ENCODE peak calls at places on chromosomes 16 and 17, in six cellular contexts. O is sigmoid colon, U is ovary, H is IMR-90, I is esophagus squamous epithelium, P is HCT116. S is an unnamed sample. For H3K27me3, the result is how much of the 10 kb centered on the place peaks cover.

GRCh38 chr17:6303664-6304063 is 131.3 kb downstream of the AIPL1 start:
- DNase-seq in O (no peak), U (no peak), H (no peak), I (no peak), P (no peak), S (no peak)

GRCh38 chr17:5031365-5032082 is 3.7 kb downstream of the SLC52A1 start:
- DNase-seq in O (peak), U (peak), H (peak), I (no peak), P (peak), S (peak)

GRCh38 chr17:82218349-82219075 is 5.9 kb upstream of the CCDC57 start:
- DNase-seq in O (no peak), U (no peak), H (no peak), I (no peak), P (no peak), S (no peak)

GRCh38 chr17:82127704-82128103 is 29.7 kb upstream of the FASN start:
- DNase-seq in O (no peak), U (no peak), H (no peak), I (no peak), P (no peak), S (no peak)

GRCh38 chr17:3916013-3916696 is at the start of gene P2RX1:
- DNase-seq in O (no peak), U (peak), H (no peak), I (no peak), P (no peak), S (peak)

GRCh38 chr17:80474231-80474932 is 2.0 kb downstream of the NPTX1 start:
- DNase-seq in O (peak), U (no peak), H (peak), I (no peak), P (peak), S (no peak)

GRCh38 chr16:75789237-75789636 is 62.9 kb upstream of the CPHXL start:
- DNase-seq in O (no peak), U (no peak), H (peak), I (no peak), P (peak), S (no peak)

GRCh38 chr16:21610006-21610544 is 10.7 kb downstream of the METTL9 start:
- DNase-seq in O (no peak), U (no peak), H (no peak), I (no peak), P (no peak), S (no peak)

GRCh38 chr17:69434164-69434579 is 19.7 kb downstream of the MAP2K6 start:
- DNase-seq in O (no peak), U (no peak), H (peak), I (no peak), P (no peak), S (no peak)

GRCh38 chr17:44917456-44917855 is 2.2 kb upstream of the GFAP start:
- DNase-seq in O (peak), U (peak), H (no peak), I (no peak), P (no peak), S (no peak)

GRCh38 chr16:86498661-86499493 is 11.4 kb upstream of the FOXF1 start:
- DNase-seq in O (peak), U (no peak), H (peak), I (no peak), P (no peak), S (no peak)

GRCh38 chr17:50396261-50397110 is 837 bp downstream of the LRRC59 start:
- DNase-seq in O (peak), U (peak), H (peak), I (no peak), P (no peak), S (peak)

DNA sequence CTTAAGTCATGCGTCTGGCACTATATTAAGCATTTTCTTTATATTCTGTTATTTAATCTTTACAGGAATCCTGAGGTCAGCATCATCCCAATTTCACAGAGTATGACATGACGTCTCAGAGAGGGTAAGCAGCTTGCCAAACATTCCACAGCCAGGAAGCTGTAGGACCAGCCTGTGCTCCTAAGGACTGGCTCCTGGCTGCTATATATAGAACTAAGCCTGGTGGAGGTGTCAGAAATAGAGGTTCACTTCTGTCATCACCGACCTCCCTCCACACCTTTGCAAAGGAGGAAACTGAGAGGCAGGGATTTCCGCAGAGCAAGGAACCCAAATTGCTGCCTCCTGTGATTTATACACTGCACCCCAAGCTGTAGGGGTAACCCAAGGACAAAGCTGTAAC is 37.9 kb upstream of the NDRG4 start:
- DNase-seq in O (no peak), U (no peak), H (no peak), I (no peak), P (no peak), S (no peak)
- H3K27me3 ChIP-seq in O (under half), U (under half), H (half or more), I (under half), P (under half), S (half or more)

GRCh38 chr16:29821663-29822115 is 1.4 kb downstream of the MVP start:
- DNase-seq in O (no peak), U (peak), H (peak), I (no peak), P (peak), S (peak)

GRCh38 chr16:29826342-29826695 is 6.1 kb downstream of the MVP start:
- DNase-seq in O (no peak), U (no peak), H (no peak), I (no peak), P (no peak), S (no peak)

GRCh38 chr16:29825145-29826044 is 5.1 kb downstream of the MVP start:
- DNase-seq in O (peak), U (peak), H (peak), I (no peak), P (no peak), S (peak)

GRCh38 chr16:29820730-29821662 is 734 bp downstream of the MVP start:
- DNase-seq in O (no peak), U (peak), H (no peak), I (no peak), P (no peak), S (peak)

DNA sequence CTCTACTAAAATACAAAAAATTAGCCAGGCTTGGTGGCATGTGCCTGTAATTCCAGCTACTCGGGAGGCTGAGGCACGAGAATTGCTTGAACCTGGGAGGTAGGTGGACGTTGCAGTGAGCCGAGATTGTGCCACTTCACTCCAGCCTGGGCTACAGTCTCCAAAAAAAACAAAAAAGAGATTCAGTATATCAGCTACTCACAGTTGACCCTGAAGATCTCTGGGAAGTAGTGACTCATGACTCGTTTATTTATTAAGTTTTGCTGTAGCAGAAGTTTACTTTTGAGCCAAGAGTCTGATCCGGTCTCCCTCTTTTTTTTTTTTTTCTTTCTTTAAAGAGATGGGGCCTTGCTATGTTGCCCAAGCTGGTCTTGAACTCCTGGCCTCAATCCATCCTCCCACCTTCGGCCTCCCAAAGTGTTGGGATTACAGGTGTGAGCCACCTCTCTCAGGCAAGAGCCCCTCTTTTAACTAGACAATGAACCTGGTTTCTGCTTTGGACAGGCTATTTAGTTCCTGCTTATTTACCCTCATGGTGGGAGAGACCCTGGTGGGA is 4.4 kb downstream of the MVP start:
- DNase-seq in O (no peak), U (no peak), H (peak), I (no peak), P (no peak), S (no peak)
- TF ChIP-seq POLR2A in O (no peak), U (no peak), H (no peak), I (no peak), P (no peak), S (no peak)

GRCh38 chr17:75476274-75476673 is 19.8 kb downstream of the TMEM94 start:
- DNase-seq in O (no peak), U (peak), H (peak), I (no peak), P (no peak), S (no peak)
- H3K27me3 ChIP-seq in O (under half), U (under half), H (under half), I (under half), P (under half), S (under half)

DNA sequence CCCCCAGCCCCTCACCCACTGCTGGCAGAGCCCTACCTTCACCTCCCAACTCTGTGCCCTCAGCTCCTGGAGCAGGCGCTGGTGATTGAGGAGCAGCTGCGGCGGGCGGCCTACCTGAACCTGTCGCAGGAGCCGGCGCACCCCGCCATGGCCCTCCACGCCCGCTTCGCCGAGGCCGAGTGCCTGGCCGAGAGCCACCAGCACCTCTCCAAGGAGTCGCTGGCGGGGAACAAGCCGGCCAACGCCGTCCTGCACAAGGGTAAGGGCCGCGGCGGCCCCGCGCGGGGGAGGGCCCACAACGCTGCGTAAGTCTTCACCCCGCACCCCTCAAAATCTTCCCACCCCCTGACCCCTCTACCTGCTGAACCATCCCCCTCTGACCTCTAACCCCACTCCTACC is 7.0 kb downstream of the RNF227 start:
- DNase-seq in O (no peak), U (no peak), H (no peak), I (no peak), P (no peak), S (no peak)
- TF ChIP-seq POLR2A in O (no peak), U (no peak), H (no peak), I (no peak), P (no peak), S (no peak)

GRCh38 chr17:75271233-75271954 is 363 bp upstream of the MIF4GD start:
- DNase-seq in O (peak), U (peak), H (no peak), I (no peak), P (no peak), S (peak)
- H3K27me3 ChIP-seq in O (under half), U (under half), H (under half), I (under half), P (under half), S (under half)

GRCh38 chr17:41930009-41930832 is at the start of gene ODAD4:
- DNase-seq in O (peak), U (peak), H (peak), I (peak), P (peak), S (peak)
- TF ChIP-seq POLR2A in O (peak), U (no peak), H (peak), I (peak), P (peak), S (peak)

GRCh38 chr17:48715496-48716399 is 6.6 kb downstream of the PRAC1 start:
- DNase-seq in O (peak), U (no peak), H (no peak), I (no peak), P (no peak), S (no peak)

GRCh38 chr17:48718781-48719641 is 3.3 kb downstream of the PRAC1 start:
- DNase-seq in O (peak), U (no peak), H (no peak), I (no peak), P (no peak), S (no peak)

GRCh38 chr17:48719642-48720262 is 2.6 kb downstream of the PRAC1 start:
- DNase-seq in O (peak), U (no peak), H (no peak), I (no peak), P (no peak), S (no peak)

GRCh38 chr17:48718162-48718780 is 4.0 kb downstream of the PRAC1 start:
- DNase-seq in O (peak), U (no peak), H (no peak), I (no peak), P (no peak), S (no peak)

DNA sequence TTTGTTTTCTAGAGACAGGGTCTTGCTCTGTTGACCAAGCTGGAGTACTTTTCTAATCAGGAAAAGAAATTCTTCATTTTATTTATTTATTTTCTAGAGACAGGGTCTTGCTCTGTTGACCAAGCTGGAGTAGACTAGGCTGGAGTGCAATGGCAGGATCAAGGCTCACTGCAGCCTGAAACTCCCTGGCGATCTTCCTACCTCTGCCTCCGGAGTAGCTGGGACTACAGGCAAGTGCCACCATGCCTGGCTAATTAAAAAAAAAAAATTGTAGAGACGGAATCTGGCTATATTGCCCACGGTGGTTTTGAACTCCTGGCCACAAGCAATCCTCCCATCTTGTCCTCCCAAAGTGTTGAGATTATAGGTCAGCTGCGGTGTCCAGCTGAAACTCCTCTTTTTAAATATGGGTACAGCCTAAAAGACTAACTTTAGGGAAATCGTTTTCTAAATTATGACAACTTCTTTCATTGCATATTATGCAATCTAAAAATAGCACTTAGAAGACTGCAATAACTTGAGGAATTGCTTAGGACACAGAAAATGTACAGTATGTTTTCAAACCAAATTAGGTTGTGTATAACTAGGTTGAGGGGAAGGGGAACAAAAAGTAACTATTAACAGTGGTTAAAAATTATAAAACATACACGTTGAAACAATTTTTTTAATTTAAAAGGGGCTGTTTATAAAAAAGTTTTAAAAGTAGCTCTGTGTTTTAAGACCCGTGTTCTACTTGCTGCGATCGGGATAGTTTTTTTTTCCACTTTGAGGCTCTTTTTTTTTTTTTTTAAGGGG is 4.8 kb downstream of the PRAC1 start:
- DNase-seq in O (peak), U (no peak), H (no peak), I (no peak), P (no peak), S (no peak)
- H3K27me3 ChIP-seq in O (half or more), U (under half), H (half or more), I (half or more), P (under half), S (half or more)

GRCh38 chr17:7308625-7309433 is 1.4 kb downstream of the EIF5A start:
- DNase-seq in O (peak), U (peak), H (peak), I (no peak), P (peak), S (peak)
- TF ChIP-seq POLR2A in O (peak), U (peak), H (peak), I (peak), P (peak), S (peak)

S was measured in transverse colon.